ENCODE peak calls at places on chromosomes 3 and 15, in five cellular contexts. G, C, Y, V and W are unnamed samples.

GRCh38 chr15:25655168-25655956 is 207.8 kb downstream of the ATP10A start:
- DNase-seq in G (no peak), C (no peak), Y (no peak), V (no peak), W (no peak)

GRCh38 chr3:72115307-72115706 is 330.4 kb upstream of the PROK2 start:
- DNase-seq in G (no peak), C (no peak), Y (no peak), V (no peak), W (no peak)

GRCh38 chr15:99427210-99427609 is 138.6 kb upstream of the MEF2A start:
- DNase-seq in G (no peak), C (no peak), Y (no peak), V (no peak), W (no peak)

GRCh38 chr15:74723754-74724334 is 1.5 kb downstream of the CYP1A1 start:
- DNase-seq in G (peak), C (peak), Y (peak), V (no peak), W (peak)

GRCh38 chr3:172467170-172467824 is 19.0 kb upstream of the GHSR start:
- DNase-seq in G (no peak), C (peak), Y (no peak), V (no peak), W (no peak)

GRCh38 chr3:10915395-10915794 is 77.2 kb upstream of the SLC6A1 start:
- DNase-seq in G (no peak), C (no peak), Y (no peak), V (no peak), W (no peak)

GRCh38 chr3:57500506-57500905 is 43.6 kb downstream of the DNAH12 start:
- DNase-seq in G (peak), C (no peak), Y (no peak), V (no peak), W (no peak)

GRCh38 chr3:109098245-109098644 is 19.7 kb downstream of the MORC1 start:
- DNase-seq in G (peak), C (no peak), Y (peak), V (no peak), W (no peak)

GRCh38 chr3:155302476-155302875 is 9.0 kb upstream of the STRIT1 start:
- DNase-seq in G (no peak), C (peak), Y (no peak), V (no peak), W (no peak)

GRCh38 chr3:111392911-111393351 is 149.1 kb upstream of the CD96 start:
- DNase-seq in G (no peak), C (no peak), Y (no peak), V (no peak), W (no peak)

GRCh38 chr3:149534671-149535394 is 60.3 kb downstream of the TM4SF4 start:
- DNase-seq in G (no peak), C (peak), Y (no peak), V (no peak), W (no peak)

GRCh38 chr3:13332158-13332557 is 88.0 kb downstream of the NUP210 start:
- DNase-seq in G (no peak), C (no peak), Y (no peak), V (peak), W (no peak)
- TF ChIP-seq MXI1 in G (no peak), C (no peak), Y (no peak), V (peak), W (no peak)

GRCh38 chr3:156750191-156750873 is 75.8 kb upstream of the LEKR1 start:
- DNase-seq in G (no peak), C (peak), Y (no peak), V (no peak), W (no peak)

GRCh38 chr3:156747046-156747445 is 72.7 kb downstream of the TIPARP start:
- DNase-seq in G (no peak), C (no peak), Y (no peak), V (no peak), W (no peak)

GRCh38 chr3:156751461-156752025 is 74.6 kb upstream of the LEKR1 start:
- DNase-seq in G (no peak), C (peak), Y (no peak), V (no peak), W (peak)

GRCh38 chr3:156750874-156751245 is 75.3 kb upstream of the LEKR1 start:
- DNase-seq in G (no peak), C (peak), Y (no peak), V (no peak), W (no peak)

GRCh38 chr3:156749244-156749643 is 74.9 kb downstream of the TIPARP start:
- DNase-seq in G (peak), C (peak), Y (no peak), V (no peak), W (no peak)
- TF ChIP-seq RAD21 in G (no peak), C (no peak), Y (no peak), V (no peak), W (no peak)

GRCh38 chr15:70796516-70797310 is 33.4 kb upstream of the UACA start:
- DNase-seq in G (no peak), C (no peak), Y (no peak), V (no peak), W (no peak)

GRCh38 chr15:70802629-70803028 is 39.3 kb upstream of the UACA start:
- DNase-seq in G (no peak), C (peak), Y (no peak), V (no peak), W (no peak)

GRCh38 chr15:70797464-70797863 is 34.1 kb upstream of the UACA start:
- DNase-seq in G (no peak), C (no peak), Y (no peak), V (no peak), W (no peak)

GRCh38 chr15:70799667-70800450 is 36.5 kb upstream of the UACA start:
- DNase-seq in G (peak), C (peak), Y (no peak), V (no peak), W (no peak)

GRCh38 chr15:70801111-70801510 is 37.8 kb upstream of the UACA start:
- DNase-seq in G (no peak), C (peak), Y (no peak), V (no peak), W (no peak)
- TF ChIP-seq MXI1 in G (no peak), C (no peak), Y (no peak), V (no peak), W (no peak)

GRCh38 chr3:117135207-117135606 is 425.6 kb downstream of the TUSC7 start:
- DNase-seq in G (no peak), C (no peak), Y (no peak), V (no peak), W (no peak)
- TF ChIP-seq RAD21 in G (no peak), C (no peak), Y (no peak), V (no peak), W (no peak)

DNA sequence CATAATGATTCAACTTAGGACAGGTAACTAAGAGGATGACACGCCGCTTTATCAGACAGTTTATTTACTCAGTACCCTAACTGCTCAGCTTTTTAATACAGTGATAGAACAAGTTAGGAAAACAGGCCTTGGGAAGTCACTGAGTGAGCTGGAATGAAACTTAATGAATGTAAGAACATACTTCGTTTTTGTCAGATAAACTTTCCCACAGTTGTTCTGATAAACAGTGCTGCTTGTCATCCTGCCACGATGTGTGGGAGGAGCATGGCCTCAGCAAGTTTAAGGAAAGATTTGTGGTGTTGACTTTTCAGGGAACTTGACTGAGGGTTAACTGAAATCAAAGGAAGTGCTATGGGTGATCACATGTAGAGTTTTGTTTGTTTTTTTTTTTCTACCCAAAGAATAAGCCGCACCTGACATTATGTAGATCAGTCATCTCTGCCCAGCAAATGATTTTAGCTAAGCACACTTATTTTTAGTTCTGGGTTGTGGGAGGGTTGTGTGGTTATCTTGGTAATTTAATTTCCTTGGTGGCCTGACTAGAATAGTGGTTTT is 5.6 kb upstream of the P2RY14 start:
- DNase-seq in G (peak), C (peak), Y (no peak), V (no peak), W (no peak)
- TF ChIP-seq MXI1 in G (no peak), C (peak), Y (no peak), V (no peak), W (no peak)

DNA sequence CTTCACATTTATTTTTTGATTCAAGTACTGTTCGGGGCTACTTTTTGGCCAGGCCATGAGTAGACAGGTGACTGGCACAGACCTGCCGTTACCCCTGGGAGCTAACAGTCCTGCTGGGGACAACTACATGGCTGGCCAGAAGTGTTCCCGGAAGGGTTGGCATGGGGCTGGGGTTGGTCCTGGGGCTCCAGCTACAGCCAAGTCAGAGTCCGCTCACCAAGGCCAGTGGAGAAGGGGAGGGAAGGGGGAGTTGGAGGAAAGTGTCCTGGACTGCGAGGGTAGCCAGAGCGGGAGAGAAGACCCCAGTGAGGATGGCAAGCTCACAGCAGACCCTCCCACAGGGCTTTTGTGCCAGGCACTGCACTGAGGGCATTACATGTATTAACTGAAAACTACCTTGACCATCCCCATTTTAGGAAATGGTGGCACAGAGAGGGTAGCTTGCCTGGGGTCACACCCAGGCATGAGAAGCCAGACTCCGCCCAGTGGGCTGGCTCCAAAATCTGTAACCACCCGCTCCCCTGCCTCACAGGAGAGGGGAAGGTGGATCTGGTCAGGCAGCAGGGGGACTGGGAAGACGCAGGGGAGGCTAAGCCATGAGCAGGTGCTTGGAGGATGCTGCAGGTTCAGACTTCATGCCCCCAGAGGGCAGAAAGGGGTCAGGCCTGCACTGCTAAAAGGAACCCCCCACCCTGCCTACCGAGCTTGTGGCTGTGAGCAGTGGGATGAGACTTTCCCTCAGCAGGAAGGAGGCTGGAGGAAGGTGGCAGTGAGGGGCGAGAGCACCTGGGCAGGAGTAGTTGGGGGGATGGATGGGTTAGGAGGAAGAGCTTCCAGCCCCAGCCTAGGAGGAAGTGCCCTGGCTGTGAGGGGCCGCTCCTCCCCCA is 38.3 kb upstream of the ESYT3 start:
- DNase-seq in G (no peak), C (no peak), Y (no peak), V (no peak), W (no peak)
- TF ChIP-seq RAD21 in G (no peak), C (no peak), Y (no peak), V (no peak), W (no peak)